ENCODE peak calls at places on chromosomes 6 and 20, in seven cellular contexts. V, K, Q, S, I, Y and P are unnamed samples.

GRCh38 chr6:68876792-68877493 is 241.9 kb downstream of the ADGRB3 start:
- DNase-seq in V (peak; percentile 8), K (no peak), Q (no peak), S (peak; percentile 31), I (peak; percentile 45), Y (no peak), P (peak; percentile 4)

GRCh38 chr6:117908246-117909107 is 1.4 kb downstream of the SLC35F1 start:
- DNase-seq in V (peak; percentile 51), K (peak; percentile 52), Q (no peak), S (no peak), I (no peak), Y (no peak), P (no peak)

GRCh38 chr6:39020136-39020535 is 28.4 kb upstream of the GLP1R start:
- DNase-seq in V (no peak), K (no peak), Q (no peak), S (no peak), I (no peak), Y (no peak), P (no peak)

GRCh38 chr6:125312950-125313349 is 11.2 kb upstream of the HDDC2 start:
- DNase-seq in V (no peak), K (no peak), Q (no peak), S (no peak), I (no peak), Y (no peak), P (no peak)

GRCh38 chr6:77650098-77650663 is 2.7 kb upstream of the MEI4 start:
- DNase-seq in V (peak; percentile 97), K (peak; percentile 92), Q (peak; percentile 69), S (peak; percentile 31), I (peak; percentile 26), Y (peak; percentile 81), P (no peak)

GRCh38 chr20:3712279-3712873 is at the start of gene SIGLEC1:
- DNase-seq in V (no peak), K (peak; percentile 17), Q (no peak), S (no peak), I (peak; percentile 58), Y (no peak), P (no peak)

GRCh38 chr6:124573953-124574352 is 388.3 kb upstream of the RNF217 start:
- DNase-seq in V (no peak), K (no peak), Q (no peak), S (no peak), I (no peak), Y (no peak), P (no peak)

GRCh38 chr6:5634525-5634924 is 372.2 kb downstream of the NRN1 start:
- DNase-seq in V (no peak), K (no peak), Q (no peak), S (no peak), I (no peak), Y (no peak), P (peak; percentile 8)

GRCh38 chr6:152893187-152893586 is 89.7 kb downstream of the FBXO5 start:
- DNase-seq in V (no peak), K (no peak), Q (no peak), S (no peak), I (no peak), Y (no peak), P (no peak)

GRCh38 chr6:134421496-134421895 is 103.6 kb upstream of the SGK1 start:
- DNase-seq in V (no peak), K (no peak), Q (no peak), S (peak; percentile 77), I (peak; percentile 16), Y (no peak), P (peak; percentile 86)

GRCh38 chr6:28985396-28986164 is 19.5 kb downstream of the ZNF311 start:
- DNase-seq in V (peak; percentile 100), K (peak; percentile 96), Q (peak; percentile 91), S (peak; percentile 97), I (peak; percentile 98), Y (peak; percentile 92), P (peak; percentile 98)

GRCh38 chr6:66937180-66937579 is 1230.2 kb upstream of the EYS start:
- DNase-seq in V (no peak), K (no peak), Q (no peak), S (no peak), I (no peak), Y (no peak), P (no peak)

GRCh38 chr20:3898639-3899038 is 9.5 kb downstream of the PANK2 start:
- DNase-seq in V (no peak), K (no peak), Q (no peak), S (no peak), I (peak; percentile 14), Y (no peak), P (no peak)

GRCh38 chr6:53879608-53880007 is 84.8 kb downstream of the LRRC1 start:
- DNase-seq in V (no peak), K (no peak), Q (no peak), S (no peak), I (no peak), Y (no peak), P (peak; percentile 20)

GRCh38 chr6:4909063-4909645 is 94.7 kb downstream of the RPP40 start:
- DNase-seq in V (no peak), K (no peak), Q (no peak), S (no peak), I (no peak), Y (no peak), P (no peak)

GRCh38 chr6:134035823-134036296 is 16.6 kb downstream of the SLC2A12 start:
- DNase-seq in V (no peak), K (no peak), Q (no peak), S (no peak), I (no peak), Y (no peak), P (peak; percentile 64)

GRCh38 chr20:34549291-34549928 is 9.1 kb upstream of the MAP1LC3A start:
- DNase-seq in V (peak; percentile 95), K (peak; percentile 91), Q (no peak), S (peak; percentile 32), I (peak; percentile 67), Y (no peak), P (peak; percentile 15)

GRCh38 chr6:109867970-109868358 is 110.1 kb upstream of the GPR6 start:
- DNase-seq in V (no peak), K (no peak), Q (no peak), S (peak; percentile 57), I (no peak), Y (no peak), P (no peak)

GRCh38 chr20:1338801-1339200 is 9.9 kb upstream of the SDCBP2 start:
- DNase-seq in V (no peak), K (peak; percentile 19), Q (no peak), S (no peak), I (no peak), Y (no peak), P (no peak)

GRCh38 chr20:1336699-1337387 is 7.9 kb upstream of the SDCBP2 start:
- DNase-seq in V (no peak), K (peak; percentile 31), Q (no peak), S (no peak), I (no peak), Y (no peak), P (no peak)

GRCh38 chr20:1337441-1337840 is 8.5 kb upstream of the SDCBP2 start:
- DNase-seq in V (no peak), K (no peak), Q (no peak), S (no peak), I (no peak), Y (no peak), P (no peak)

GRCh38 chr20:1335961-1336698 is 7.2 kb upstream of the SDCBP2 start:
- DNase-seq in V (no peak), K (peak; percentile 8), Q (no peak), S (no peak), I (no peak), Y (no peak), P (no peak)

GRCh38 chr20:1338096-1338495 is 9.2 kb upstream of the SDCBP2 start:
- DNase-seq in V (no peak), K (peak; percentile 12), Q (no peak), S (no peak), I (no peak), Y (no peak), P (no peak)
- H2BK5ac ChIP-seq in V (no peak overlapping the region), K (no peak overlapping the region), Q (no peak overlapping the region), S (no peak overlapping the region), I (no peak overlapping the region), Y (no peak overlapping the region), P (no peak overlapping the region)

DNA sequence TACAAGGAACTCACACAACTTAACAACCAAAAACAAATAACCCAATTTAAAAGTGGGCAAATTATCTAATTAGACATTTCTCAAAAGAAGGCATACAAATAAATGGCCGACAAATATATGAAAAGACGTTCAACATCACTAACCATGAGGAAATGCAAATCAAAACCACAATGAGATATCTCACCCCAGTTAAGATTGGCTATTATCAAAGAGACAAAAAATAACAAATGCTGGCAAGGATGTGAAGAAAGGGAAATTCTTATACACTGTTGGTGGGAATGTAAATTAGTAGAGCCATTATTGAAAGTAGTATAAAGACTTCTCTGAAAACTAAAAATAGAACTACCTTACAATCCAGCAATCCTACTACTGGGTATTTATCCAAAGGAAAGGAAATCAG is 96.7 kb upstream of the SIRPG start:
- DNase-seq in V (no peak), K (no peak), Q (no peak), S (no peak), I (no peak), Y (no peak), P (no peak)
- H2BK5ac ChIP-seq in V (no peak overlapping the region), K (no peak overlapping the region), Q (no peak overlapping the region), S (no peak overlapping the region), I (no peak overlapping the region), Y (no peak overlapping the region), P (no peak overlapping the region)

GRCh38 chr6:126803769-126804168 is 314.7 kb upstream of the RSPO3 start:
- DNase-seq in V (no peak), K (no peak), Q (no peak), S (no peak), I (no peak), Y (no peak), P (no peak)
- H2BK5ac ChIP-seq in V (no peak overlapping the region), K (no peak overlapping the region), Q (no peak overlapping the region), S (no peak overlapping the region), I (no peak overlapping the region), Y (no peak overlapping the region), P (no peak overlapping the region)

GRCh38 chr6:138965971-138966370 is 22.1 kb downstream of the REPS1 start:
- DNase-seq in V (no peak), K (no peak), Q (no peak), S (no peak), I (no peak), Y (no peak), P (no peak)
- H2BK5ac ChIP-seq in V (no peak overlapping the region), K (no peak overlapping the region), Q (no peak overlapping the region), S (no peak overlapping the region), I (no peak overlapping the region), Y (no peak overlapping the region), P (no peak overlapping the region)

DNA sequence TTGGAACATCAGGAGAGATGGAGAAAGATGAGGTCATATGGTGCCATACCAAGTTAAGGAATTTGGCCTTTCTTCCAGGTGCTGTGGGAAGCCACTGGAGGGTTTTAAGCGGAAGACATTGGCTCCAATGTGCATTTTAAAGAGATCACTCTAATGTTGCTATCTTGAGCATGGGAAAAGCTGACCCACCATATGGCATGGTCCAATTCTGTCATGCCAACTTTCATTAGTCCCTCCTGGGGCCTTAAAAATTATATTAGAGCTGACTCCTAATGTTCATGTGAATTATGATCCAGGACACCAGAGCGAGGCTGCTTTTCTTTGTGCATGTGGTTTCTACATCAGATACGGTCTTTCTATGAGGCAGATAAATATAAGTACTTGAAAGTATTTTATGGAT is 335.0 kb upstream of the TSHZ2 start:
- DNase-seq in V (no peak), K (no peak), Q (no peak), S (no peak), I (no peak), Y (no peak), P (no peak)
- H2BK5ac ChIP-seq in V (no peak overlapping the region), K (no peak overlapping the region), Q (no peak overlapping the region), S (no peak overlapping the region), I (no peak overlapping the region), Y (no peak overlapping the region), P (no peak overlapping the region)